ENCODE peak calls at places on chromosomes 11 and 22, in six cellular contexts. One of them, this sample, is unnamed.

GRCh38 chr11:17687946-17688670 is 31.3 kb upstream of the MYOD1 start:
- DNase-seq in foreskin fibroblast: no peak
- DNase-seq in progenitor cell of endocrine pancreas: no peak
- DNase-seq in WTC11: no peak
- DNase-seq in body of pancreas: no peak
- DNase-seq in cardiac muscle cell: no peak
- DNase-seq in this sample: no peak

GRCh38 chr22:44445731-44446130 is 52.3 kb downstream of the RTL6 start:
- DNase-seq in foreskin fibroblast: no peak
- DNase-seq in progenitor cell of endocrine pancreas: no peak
- DNase-seq in WTC11: no peak
- DNase-seq in body of pancreas: no peak
- DNase-seq in cardiac muscle cell: no peak
- DNase-seq in this sample: no peak

GRCh38 chr11:61054927-61055562 is 47.2 kb upstream of the CD5 start:
- DNase-seq in foreskin fibroblast: no peak
- DNase-seq in progenitor cell of endocrine pancreas: no peak
- DNase-seq in WTC11: no peak
- DNase-seq in body of pancreas: no peak
- DNase-seq in cardiac muscle cell: no peak
- DNase-seq in this sample: no peak

GRCh38 chr22:45891471-45891995 is 85.4 kb downstream of the WNT7B start:
- DNase-seq in foreskin fibroblast: no peak
- DNase-seq in progenitor cell of endocrine pancreas: no peak
- DNase-seq in WTC11: no peak
- DNase-seq in body of pancreas: no peak
- DNase-seq in cardiac muscle cell: no peak
- DNase-seq in this sample: no peak

GRCh38 chr11:2348986-2349385 is 28.1 kb upstream of the CD81 start:
- DNase-seq in foreskin fibroblast: peak
- DNase-seq in progenitor cell of endocrine pancreas: no peak
- DNase-seq in WTC11: no peak
- DNase-seq in body of pancreas: no peak
- DNase-seq in cardiac muscle cell: no peak
- DNase-seq in this sample: no peak

GRCh38 chr11:58028687-58029411 is 1.9 kb upstream of the OR6Q1 start:
- DNase-seq in foreskin fibroblast: no peak
- DNase-seq in progenitor cell of endocrine pancreas: no peak
- DNase-seq in WTC11: no peak
- DNase-seq in body of pancreas: peak
- DNase-seq in cardiac muscle cell: no peak
- DNase-seq in this sample: no peak

GRCh38 chr11:64716471-64717267 is 6.3 kb downstream of the NRXN2 start:
- DNase-seq in foreskin fibroblast: no peak
- DNase-seq in progenitor cell of endocrine pancreas: no peak
- DNase-seq in WTC11: no peak
- DNase-seq in body of pancreas: no peak
- DNase-seq in cardiac muscle cell: no peak
- DNase-seq in this sample: no peak

GRCh38 chr22:26718905-26719304 is 61.5 kb downstream of the MIAT start:
- DNase-seq in foreskin fibroblast: peak
- DNase-seq in progenitor cell of endocrine pancreas: no peak
- DNase-seq in WTC11: no peak
- DNase-seq in body of pancreas: no peak
- DNase-seq in cardiac muscle cell: no peak
- DNase-seq in this sample: no peak

GRCh38 chr11:5037926-5038325 is 8.4 kb upstream of the OR52J3 start:
- DNase-seq in foreskin fibroblast: no peak
- DNase-seq in progenitor cell of endocrine pancreas: no peak
- DNase-seq in WTC11: no peak
- DNase-seq in body of pancreas: no peak
- DNase-seq in cardiac muscle cell: no peak
- DNase-seq in this sample: no peak

GRCh38 chr11:91981995-91982394 is 242.6 kb upstream of the FAT3 start:
- DNase-seq in foreskin fibroblast: peak
- DNase-seq in progenitor cell of endocrine pancreas: no peak
- DNase-seq in WTC11: no peak
- DNase-seq in body of pancreas: peak
- DNase-seq in cardiac muscle cell: no peak
- DNase-seq in this sample: no peak

GRCh38 chr11:94002226-94002625 is 18.9 kb upstream of the HEPHL1 start:
- DNase-seq in foreskin fibroblast: no peak
- DNase-seq in progenitor cell of endocrine pancreas: no peak
- DNase-seq in WTC11: no peak
- DNase-seq in body of pancreas: no peak
- DNase-seq in cardiac muscle cell: no peak
- DNase-seq in this sample: no peak

GRCh38 chr11:36362902-36363301 is 66.8 kb downstream of the PRR5L start:
- DNase-seq in foreskin fibroblast: peak
- DNase-seq in progenitor cell of endocrine pancreas: no peak
- DNase-seq in WTC11: no peak
- DNase-seq in body of pancreas: no peak
- DNase-seq in cardiac muscle cell: no peak
- DNase-seq in this sample: no peak

GRCh38 chr11:11667056-11667455 is 45.3 kb upstream of the GALNT18 start:
- DNase-seq in foreskin fibroblast: no peak
- DNase-seq in progenitor cell of endocrine pancreas: no peak
- DNase-seq in WTC11: no peak
- DNase-seq in body of pancreas: no peak
- DNase-seq in cardiac muscle cell: no peak
- DNase-seq in this sample: no peak

GRCh38 chr11:35340715-35341114 is 78.6 kb downstream of the SLC1A2 start:
- DNase-seq in foreskin fibroblast: no peak
- DNase-seq in progenitor cell of endocrine pancreas: no peak
- DNase-seq in WTC11: no peak
- DNase-seq in body of pancreas: no peak
- DNase-seq in cardiac muscle cell: no peak
- DNase-seq in this sample: no peak

GRCh38 chr11:39236916-39237315 is 2222.5 kb downstream of the LRRC4C start:
- DNase-seq in foreskin fibroblast: no peak
- DNase-seq in progenitor cell of endocrine pancreas: no peak
- DNase-seq in WTC11: no peak
- DNase-seq in body of pancreas: no peak
- DNase-seq in cardiac muscle cell: no peak
- DNase-seq in this sample: no peak

GRCh38 chr22:46000081-46001027 is 23.4 kb upstream of the WNT7B start:
- DNase-seq in foreskin fibroblast: no peak
- DNase-seq in progenitor cell of endocrine pancreas: no peak
- DNase-seq in WTC11: no peak
- DNase-seq in body of pancreas: no peak
- DNase-seq in cardiac muscle cell: no peak
- DNase-seq in this sample: no peak

GRCh38 chr11:124930799-124931198 is 5.0 kb downstream of the HEPACAM start:
- DNase-seq in foreskin fibroblast: no peak
- DNase-seq in progenitor cell of endocrine pancreas: no peak
- DNase-seq in WTC11: no peak
- DNase-seq in body of pancreas: no peak
- DNase-seq in cardiac muscle cell: no peak
- DNase-seq in this sample: no peak
- TF ChIP-seq CTCF in foreskin fibroblast: no peak
- TF ChIP-seq CTCF in progenitor cell of endocrine pancreas: no peak
- TF ChIP-seq CTCF in WTC11: no peak
- TF ChIP-seq CTCF in body of pancreas: no peak
- TF ChIP-seq CTCF in cardiac muscle cell: no peak
- TF ChIP-seq CTCF in this sample: no peak

GRCh38 chr22:31730344-31730711 is 19.6 kb downstream of the PRR14L start:
- DNase-seq in foreskin fibroblast: no peak
- DNase-seq in progenitor cell of endocrine pancreas: no peak
- DNase-seq in WTC11: no peak
- DNase-seq in body of pancreas: no peak
- DNase-seq in cardiac muscle cell: no peak
- DNase-seq in this sample: no peak
- TF ChIP-seq CTCF in foreskin fibroblast: no peak
- TF ChIP-seq CTCF in progenitor cell of endocrine pancreas: peak
- TF ChIP-seq CTCF in WTC11: no peak
- TF ChIP-seq CTCF in body of pancreas: no peak
- TF ChIP-seq CTCF in cardiac muscle cell: no peak
- TF ChIP-seq CTCF in this sample: no peak

DNA sequence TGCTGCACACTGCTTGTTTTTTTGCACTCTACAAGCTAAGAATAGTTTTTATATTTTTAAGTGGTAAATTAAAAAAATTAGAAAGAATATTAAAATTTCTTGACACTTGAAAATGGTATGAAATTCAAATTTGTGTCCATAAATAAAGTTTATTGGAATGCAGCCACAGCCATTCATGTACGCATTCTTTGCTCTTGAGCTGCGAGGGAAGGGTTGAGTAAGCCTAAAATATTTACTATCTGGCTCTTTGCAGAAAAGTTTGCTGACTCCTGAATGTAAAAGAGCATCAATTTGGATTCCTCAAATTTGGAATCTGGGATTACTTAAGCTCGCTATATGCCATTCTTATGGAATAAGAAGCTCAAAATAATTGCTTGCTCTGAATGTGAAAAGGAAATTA is 3.4 kb upstream of the ADAMTS8 start:
- DNase-seq in foreskin fibroblast: no peak
- DNase-seq in progenitor cell of endocrine pancreas: no peak
- DNase-seq in WTC11: no peak
- DNase-seq in body of pancreas: no peak
- DNase-seq in cardiac muscle cell: no peak
- DNase-seq in this sample: no peak
- TF ChIP-seq CTCF in foreskin fibroblast: no peak
- TF ChIP-seq CTCF in progenitor cell of endocrine pancreas: no peak
- TF ChIP-seq CTCF in WTC11: no peak
- TF ChIP-seq CTCF in body of pancreas: no peak
- TF ChIP-seq CTCF in cardiac muscle cell: no peak
- TF ChIP-seq CTCF in this sample: peak

GRCh38 chr22:32958021-32958420 is 100.2 kb downstream of the SYN3 start:
- DNase-seq in foreskin fibroblast: no peak
- DNase-seq in progenitor cell of endocrine pancreas: no peak
- DNase-seq in WTC11: no peak
- DNase-seq in body of pancreas: no peak
- DNase-seq in cardiac muscle cell: no peak
- DNase-seq in this sample: no peak
- TF ChIP-seq CTCF in foreskin fibroblast: no peak
- TF ChIP-seq CTCF in progenitor cell of endocrine pancreas: no peak
- TF ChIP-seq CTCF in WTC11: no peak
- TF ChIP-seq CTCF in body of pancreas: no peak
- TF ChIP-seq CTCF in cardiac muscle cell: peak
- TF ChIP-seq CTCF in this sample: no peak

GRCh38 chr11:67604815-67605214 is 1.9 kb upstream of the NDUFV1 start:
- DNase-seq in foreskin fibroblast: no peak
- DNase-seq in progenitor cell of endocrine pancreas: no peak
- DNase-seq in WTC11: no peak
- DNase-seq in body of pancreas: no peak
- DNase-seq in cardiac muscle cell: no peak
- DNase-seq in this sample: no peak

GRCh38 chr11:67599149-67599548 is 7.6 kb upstream of the NDUFV1 start:
- DNase-seq in foreskin fibroblast: no peak
- DNase-seq in progenitor cell of endocrine pancreas: no peak
- DNase-seq in WTC11: no peak
- DNase-seq in body of pancreas: no peak
- DNase-seq in cardiac muscle cell: no peak
- DNase-seq in this sample: no peak

GRCh38 chr11:67596753-67597300 is 9.9 kb upstream of the NDUFV1 start:
- DNase-seq in foreskin fibroblast: no peak
- DNase-seq in progenitor cell of endocrine pancreas: no peak
- DNase-seq in WTC11: no peak
- DNase-seq in body of pancreas: no peak
- DNase-seq in cardiac muscle cell: no peak
- DNase-seq in this sample: no peak

GRCh38 chr11:67601098-67601497 is 5.6 kb upstream of the NDUFV1 start:
- DNase-seq in foreskin fibroblast: no peak
- DNase-seq in progenitor cell of endocrine pancreas: no peak
- DNase-seq in WTC11: no peak
- DNase-seq in body of pancreas: no peak
- DNase-seq in cardiac muscle cell: no peak
- DNase-seq in this sample: no peak

DNA sequence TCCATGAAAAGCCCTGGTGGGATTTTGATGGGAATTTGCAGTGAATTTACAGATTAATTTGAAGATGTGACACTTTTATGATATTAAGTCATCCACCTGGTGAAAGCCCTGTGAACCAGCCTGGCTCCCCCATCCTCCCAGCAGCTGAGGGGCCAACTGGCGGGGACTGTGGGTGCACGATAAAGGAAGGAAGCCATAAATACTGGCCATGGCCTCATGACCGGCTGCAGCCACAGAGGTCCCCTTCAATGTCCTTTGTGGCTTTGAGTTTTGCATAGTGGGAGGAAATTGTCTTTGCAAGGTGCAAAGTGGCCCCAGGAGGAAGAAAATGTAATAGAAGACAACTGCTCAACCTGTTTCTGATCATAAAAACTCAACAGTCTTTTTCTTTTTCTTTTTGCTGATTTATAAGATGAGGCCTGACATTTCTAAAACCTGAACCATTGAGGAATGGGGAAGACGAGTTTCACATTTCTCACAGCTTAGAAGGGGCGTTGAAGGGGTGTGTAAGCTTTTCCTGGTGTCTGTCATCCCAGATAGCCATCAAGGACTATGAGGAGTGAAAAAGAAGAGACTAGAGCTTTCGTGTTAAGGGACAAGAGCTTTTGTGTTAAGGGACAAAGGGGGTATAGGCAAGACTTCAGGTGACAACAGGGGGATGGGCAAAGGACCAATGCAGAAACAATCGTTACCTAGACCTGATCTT is 6.3 kb upstream of the NDUFV1 start:
- DNase-seq in foreskin fibroblast: no peak
- DNase-seq in progenitor cell of endocrine pancreas: no peak
- DNase-seq in WTC11: no peak
- DNase-seq in body of pancreas: no peak
- DNase-seq in cardiac muscle cell: no peak
- DNase-seq in this sample: no peak
- TF ChIP-seq CTCF in foreskin fibroblast: no peak
- TF ChIP-seq CTCF in progenitor cell of endocrine pancreas: no peak
- TF ChIP-seq CTCF in WTC11: no peak
- TF ChIP-seq CTCF in body of pancreas: no peak
- TF ChIP-seq CTCF in cardiac muscle cell: no peak
- TF ChIP-seq CTCF in this sample: no peak

GRCh38 chr11:33976351-33977199 is 75.0 kb upstream of the CAPRIN1 start:
- DNase-seq in foreskin fibroblast: peak
- DNase-seq in progenitor cell of endocrine pancreas: no peak
- DNase-seq in WTC11: no peak
- DNase-seq in body of pancreas: no peak
- DNase-seq in cardiac muscle cell: no peak
- DNase-seq in this sample: no peak

GRCh38 chr11:33967451-33967850 is 75.6 kb upstream of the LMO2 start:
- DNase-seq in foreskin fibroblast: no peak
- DNase-seq in progenitor cell of endocrine pancreas: no peak
- DNase-seq in WTC11: no peak
- DNase-seq in body of pancreas: no peak
- DNase-seq in cardiac muscle cell: no peak
- DNase-seq in this sample: no peak

GRCh38 chr11:33965032-33965431 is 73.2 kb upstream of the LMO2 start:
- DNase-seq in foreskin fibroblast: no peak
- DNase-seq in progenitor cell of endocrine pancreas: no peak
- DNase-seq in WTC11: no peak
- DNase-seq in body of pancreas: no peak
- DNase-seq in cardiac muscle cell: no peak
- DNase-seq in this sample: no peak

DNA sequence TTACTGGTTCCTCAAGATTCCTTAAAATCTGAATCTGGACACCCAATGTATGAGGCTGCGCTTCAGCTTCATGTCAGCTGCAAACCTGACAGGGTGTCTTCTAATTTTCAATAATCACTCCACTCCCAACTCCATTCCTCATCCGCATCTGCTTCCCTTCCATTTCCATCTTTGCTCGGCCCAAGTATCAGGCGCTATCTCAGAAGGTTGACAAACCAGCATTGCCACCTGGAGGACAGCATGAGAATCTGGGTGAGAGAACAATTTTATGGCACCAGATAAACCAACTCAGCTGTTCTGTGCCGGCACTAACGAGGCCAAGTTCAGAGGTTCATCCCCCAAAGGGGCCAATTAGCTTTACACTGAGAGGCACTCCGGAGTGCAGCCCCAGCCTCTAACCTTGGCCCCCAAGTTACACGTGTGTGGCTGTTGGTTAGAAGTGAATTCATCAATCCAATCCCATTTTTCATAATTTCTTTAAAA is 79.1 kb upstream of the LMO2 start:
- DNase-seq in foreskin fibroblast: peak
- DNase-seq in progenitor cell of endocrine pancreas: peak
- DNase-seq in WTC11: peak
- DNase-seq in body of pancreas: peak
- DNase-seq in cardiac muscle cell: peak
- DNase-seq in this sample: no peak
- TF ChIP-seq CTCF in foreskin fibroblast: peak
- TF ChIP-seq CTCF in progenitor cell of endocrine pancreas: peak
- TF ChIP-seq CTCF in WTC11: peak
- TF ChIP-seq CTCF in body of pancreas: peak
- TF ChIP-seq CTCF in cardiac muscle cell: peak
- TF ChIP-seq CTCF in this sample: peak

This sample was measured in mesothelial cell of epicardium.